ENCODE peak calls at places on chromosomes 12 and 14, in seven cellular contexts. R is ovary, I is SK-N-SH, X is glutamatergic neuron, H is endodermal cell, F is progenitor cell of endocrine pancreas, P is cardiac muscle cell. G is an unnamed sample.
A peak's percentile ranks its signal among the peaks of the same experiment; 100 is the strongest.

GRCh38 chr14:102982852-102983470 is 60.5 kb downstream of the AMN start:
- DNase-seq in R (no peak), I (no peak), X (no peak), H (no peak), F (no peak), P (no peak), G (no peak)

GRCh38 chr12:19443585-19443984 is 4.3 kb downstream of the AEBP2 start:
- DNase-seq in R (no peak), I (no peak), X (no peak), H (no peak), F (no peak), P (no peak), G (no peak)

GRCh38 chr12:99054601-99055128 is 409.6 kb downstream of the APAF1 start:
- DNase-seq in R (no peak), I (no peak), X (no peak), H (no peak), F (no peak), P (no peak), G (no peak)

GRCh38 chr14:104016873-104017650 is 68.4 kb upstream of the ASPG start:
- DNase-seq in R (no peak), I (no peak), X (no peak), H (no peak), F (no peak), P (no peak), G (no peak)

GRCh38 chr12:93122569-93123091 is 193.5 kb upstream of the EEA1 start:
- DNase-seq in R (no peak), I (no peak), X (no peak), H (no peak), F (no peak), P (no peak), G (no peak)

GRCh38 chr14:72588521-72588920 is 305.4 kb downstream of the DPF3 start:
- DNase-seq in R (no peak), I (no peak), X (no peak), H (no peak), F (no peak), P (no peak), G (no peak)

GRCh38 chr14:53035796-53036195 is 84.9 kb upstream of the FERMT2 start:
- DNase-seq in R (no peak), I (no peak), X (no peak), H (no peak), F (no peak), P (no peak), G (no peak)

GRCh38 chr12:7068240-7068993 is 7.9 kb downstream of the C1S start:
- DNase-seq in R (no peak), I (no peak), X (no peak), H (no peak), F (no peak), P (peak; percentile 6), G (no peak)

GRCh38 chr12:89157413-89157812 is 194.9 kb downstream of the DUSP6 start:
- DNase-seq in R (no peak), I (no peak), X (no peak), H (no peak), F (no peak), P (no peak), G (no peak)

GRCh38 chr12:51351913-51352532 is 5.5 kb upstream of the CELA1 start:
- DNase-seq in R (no peak), I (peak; percentile 38), X (peak; percentile 59), H (peak; percentile 97), F (peak; percentile 45), P (peak; percentile 71), G (no peak)

GRCh38 chr12:78316656-78317055 is 486.0 kb downstream of the NAV3 start:
- DNase-seq in R (no peak), I (no peak), X (no peak), H (no peak), F (no peak), P (no peak), G (no peak)

GRCh38 chr12:42020226-42020625 is 124.4 kb downstream of the GXYLT1 start:
- DNase-seq in R (no peak), I (no peak), X (no peak), H (no peak), F (no peak), P (no peak), G (no peak)

GRCh38 chr14:62428429-62429203 is 616.6 kb downstream of the KCNH5 start:
- DNase-seq in R (no peak), I (no peak), X (no peak), H (no peak), F (no peak), P (no peak), G (no peak)

GRCh38 chr12:95114766-95115450 is 41.5 kb upstream of the NR2C1 start:
- DNase-seq in R (no peak), I (no peak), X (no peak), H (no peak), F (no peak), P (no peak), G (no peak)

GRCh38 chr12:120342156-120342555 is 14.6 kb upstream of the PLA2G1B start:
- DNase-seq in R (peak; percentile 40), I (no peak), X (no peak), H (no peak), F (no peak), P (no peak), G (no peak)

GRCh38 chr12:2395352-2395977 is 342.7 kb downstream of the CACNA1C start:
- DNase-seq in R (no peak), I (peak; percentile 78), X (peak; percentile 84), H (peak; percentile 94), F (peak; percentile 78), P (peak; percentile 67), G (no peak)

GRCh38 chr14:76780875-76781647 is 19.8 kb downstream of the VASH1 start:
- DNase-seq in R (no peak), I (peak; percentile 63), X (no peak), H (peak; percentile 45), F (no peak), P (no peak), G (peak; percentile 83)

GRCh38 chr14:76644875-76645518 is 116.3 kb upstream of the VASH1 start:
- DNase-seq in R (no peak), I (peak; percentile 74), X (peak; percentile 78), H (peak; percentile 90), F (peak; percentile 55), P (peak; percentile 68), G (no peak)

GRCh38 chr12:92604786-92605185 is 98.0 kb upstream of the PLEKHG7 start:
- DNase-seq in R (no peak), I (no peak), X (no peak), H (no peak), F (no peak), P (no peak), G (no peak)

DNA sequence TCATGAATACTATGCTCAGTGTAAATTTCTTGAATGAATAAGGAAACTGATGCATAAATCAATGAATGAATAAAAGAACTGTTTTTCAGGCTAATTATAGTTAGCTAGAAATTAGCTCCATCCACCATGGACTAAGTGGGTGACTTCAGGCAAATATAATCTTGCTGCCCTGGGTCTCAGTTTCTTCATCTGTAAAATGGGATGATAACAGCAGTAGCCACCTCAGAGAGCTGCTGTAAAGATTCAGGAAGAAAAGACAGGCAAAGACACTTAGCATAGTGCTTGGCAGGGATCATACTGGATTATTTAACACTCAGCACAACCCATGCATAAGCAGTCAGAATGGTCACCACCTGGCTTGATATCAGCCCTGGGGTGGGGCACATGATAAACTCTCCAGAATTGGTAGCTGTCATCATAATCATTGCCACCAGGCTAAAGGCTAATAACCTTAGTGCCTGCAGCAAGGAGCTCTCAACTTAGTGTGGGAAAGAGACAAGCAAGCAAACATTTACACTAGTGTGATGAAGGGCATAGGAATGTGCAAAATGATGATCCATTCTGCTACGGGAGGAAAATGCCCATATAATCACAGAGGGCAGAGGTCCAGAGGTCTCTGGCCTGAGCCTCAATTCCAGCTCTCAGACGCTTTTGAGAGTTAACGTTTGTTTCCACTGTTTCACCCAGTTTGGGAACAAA is 234.7 kb upstream of the TBX3 start:
- DNase-seq in R (no peak), I (no peak), X (no peak), H (no peak), F (no peak), P (no peak), G (no peak)
- TF ChIP-seq CTCF in R (no peak), I (no peak), X (no peak), H (no peak), F (no peak), P (no peak), G (no peak)

GRCh38 chr14:65225299-65226159 is 123.2 kb upstream of the MAX start:
- DNase-seq in R (no peak), I (no peak), X (no peak), H (no peak), F (no peak), P (no peak), G (no peak)

GRCh38 chr14:65226824-65227604 is 124.7 kb upstream of the MAX start:
- DNase-seq in R (no peak), I (no peak), X (no peak), H (peak; percentile 90), F (no peak), P (no peak), G (no peak)

GRCh38 chr14:65222434-65222833 is 120.1 kb upstream of the MAX start:
- DNase-seq in R (no peak), I (peak; percentile 48), X (peak; percentile 31), H (peak; percentile 86), F (no peak), P (peak; percentile 58), G (no peak)

GRCh38 chr14:65223636-65224035 is 121.3 kb upstream of the MAX start:
- DNase-seq in R (no peak), I (no peak), X (no peak), H (no peak), F (no peak), P (no peak), G (no peak)

DNA sequence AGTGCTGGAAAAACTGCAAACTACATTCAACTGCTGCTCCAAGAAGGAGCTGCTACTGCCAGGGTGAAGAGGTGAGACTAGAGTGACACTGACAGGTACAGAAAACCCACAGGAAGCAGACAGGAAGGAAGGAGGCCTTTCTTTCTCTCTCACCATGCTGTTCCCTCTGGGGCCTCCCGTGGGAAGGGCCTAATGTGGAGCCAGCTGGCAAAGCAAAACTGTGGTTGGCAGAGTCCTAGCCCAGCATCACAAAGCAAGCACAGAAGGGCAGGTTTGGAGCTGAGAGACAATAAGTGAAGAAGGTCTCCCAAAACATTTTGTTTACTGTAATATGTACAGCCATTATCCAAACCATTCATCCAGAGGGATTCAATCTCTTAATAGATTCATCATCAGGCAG is 122.5 kb upstream of the MAX start:
- DNase-seq in R (no peak), I (no peak), X (peak; percentile 48), H (no peak), F (no peak), P (peak; percentile 9), G (no peak)
- TF ChIP-seq CTCF in R (no peak), I (no peak), X (no peak), H (no peak), F (no peak), P (no peak), G (no peak)

GRCh38 chr14:36975834-36976233 is 196.6 kb downstream of the SLC25A21 start:
- DNase-seq in R (no peak), I (no peak), X (no peak), H (no peak), F (no peak), P (no peak), G (no peak)
- TF ChIP-seq CTCF in R (no peak), I (no peak), X (no peak), H (peak; percentile 15), F (no peak), P (no peak), G (no peak)

GRCh38 chr12:110613771-110614684 is at the start of gene TCTN1:
- DNase-seq in R (peak; percentile 96), I (peak; percentile 98), X (peak; percentile 99), H (peak; percentile 100), F (peak; percentile 95), P (peak; percentile 97), G (peak; percentile 99)
- TF ChIP-seq CTCF in R (no peak), I (no peak), X (no peak), H (no peak), F (no peak), P (no peak), G (no peak)